ENCODE peak calls at places on chromosomes 11 and 22, in four cellular contexts. K is lower lobe of right lung, T is PC-3, A is body of pancreas. S is an unnamed sample. For H3K4me1, the result is how much of the 10 kb centered on the place peaks cover.

GRCh38 chr11:73426184-73426845 is 50.1 kb downstream of the RELT start:
- DNase-seq in K (no peak), T (no peak), A (no peak), S (no peak)

GRCh38 chr11:119729581-119730346 is 764 bp upstream of the NECTIN1 start:
- DNase-seq in K (peak), T (peak), A (peak), S (no peak)

GRCh38 chr11:125305346-125305745 is 140.8 kb downstream of the PKNOX2 start:
- DNase-seq in K (no peak), T (no peak), A (no peak), S (no peak)

GRCh38 chr11:130163346-130164220 is 4.0 kb downstream of the ST14 start:
- DNase-seq in K (peak), T (peak), A (peak), S (no peak)

GRCh38 chr22:38262051-38262795 is 10.6 kb downstream of the TMEM184B start:
- DNase-seq in K (peak), T (peak), A (peak), S (no peak)

GRCh38 chr11:134581966-134582787 is 170.1 kb upstream of the B3GAT1 start:
- DNase-seq in K (no peak), T (no peak), A (no peak), S (no peak)

GRCh38 chr11:85530596-85530995 is 96.5 kb downstream of the DLG2 start:
- DNase-seq in K (no peak), T (no peak), A (no peak), S (no peak)

GRCh38 chr11:15867886-15868285 is 488.5 kb downstream of the SOX6 start:
- DNase-seq in K (no peak), T (no peak), A (no peak), S (no peak)

GRCh38 chr11:77515483-77515882 is 41.6 kb upstream of the PAK1 start:
- DNase-seq in K (no peak), T (peak), A (no peak), S (no peak)

GRCh38 chr11:3087373-3087772 is 30.1 kb upstream of the CARS1 start:
- DNase-seq in K (no peak), T (no peak), A (no peak), S (no peak)

GRCh38 chr11:94794287-94795168 is 26.4 kb downstream of the AMOTL1 start:
- DNase-seq in K (peak), T (peak), A (peak), S (peak)

GRCh38 chr11:75574698-75575265 is 12.7 kb downstream of the SERPINH1 start:
- DNase-seq in K (no peak), T (no peak), A (no peak), S (no peak)

GRCh38 chr22:20128902-20129746 is 2.5 kb upstream of the ZDHHC8 start:
- DNase-seq in K (no peak), T (peak), A (peak), S (no peak)

GRCh38 chr11:133619973-133620372 is 87.7 kb upstream of the OPCML start:
- DNase-seq in K (no peak), T (no peak), A (no peak), S (no peak)

GRCh38 chr11:62390237-62390636 is 28.6 kb upstream of the SCGB1A1 start:
- DNase-seq in K (no peak), T (no peak), A (no peak), S (no peak)

GRCh38 chr22:38750104-38750503 is 5.7 kb downstream of the SUN2 start:
- DNase-seq in K (no peak), T (no peak), A (no peak), S (no peak)

GRCh38 chr22:43313497-43314474 is 29.4 kb downstream of the SCUBE1 start:
- DNase-seq in K (no peak), T (no peak), A (no peak), S (peak)

GRCh38 chr11:11691296-11692141 is 69.7 kb upstream of the GALNT18 start:
- DNase-seq in K (no peak), T (no peak), A (no peak), S (no peak)

DNA sequence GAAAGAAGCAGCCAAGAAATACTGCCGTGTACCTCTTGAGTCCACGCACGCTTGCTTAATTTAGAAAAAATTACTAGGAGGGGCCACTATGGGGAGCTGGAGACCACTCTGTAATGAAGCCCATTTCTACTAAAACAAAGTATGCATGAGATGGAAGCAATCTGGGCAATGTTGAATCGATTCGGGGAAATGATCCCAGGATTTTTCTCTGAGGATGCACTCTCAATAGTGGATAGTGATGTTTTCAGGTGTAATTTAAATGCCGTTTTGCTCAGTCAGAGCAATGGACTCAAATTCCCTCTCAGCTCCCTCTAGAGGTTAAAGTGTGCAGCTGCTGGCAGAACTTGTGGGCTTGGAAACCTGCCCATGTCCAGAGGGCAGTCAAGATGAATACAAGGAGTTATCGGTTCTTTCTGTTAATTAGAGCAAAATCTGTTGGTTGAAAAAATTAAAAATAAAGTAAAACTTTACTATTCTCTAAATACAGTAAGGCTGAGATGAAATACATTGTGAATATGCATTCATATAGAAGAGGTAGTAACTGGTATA is 64.1 kb downstream of the ME3 start:
- DNase-seq in K (peak), T (peak), A (peak), S (peak)
- H3K4me3 ChIP-seq in K (no peak), T (no peak), A (no peak), S (peak)

GRCh38 chr22:49763138-49763537 is 64.5 kb downstream of the BRD1 start:
- DNase-seq in K (no peak), T (no peak), A (no peak), S (no peak)

GRCh38 chr22:49761836-49762235 is 65.8 kb downstream of the BRD1 start:
- DNase-seq in K (no peak), T (no peak), A (no peak), S (no peak)

GRCh38 chr22:49763696-49764095 is 64.0 kb downstream of the BRD1 start:
- DNase-seq in K (peak), T (no peak), A (no peak), S (no peak)

GRCh38 chr22:49760630-49761571 is 66.8 kb downstream of the BRD1 start:
- DNase-seq in K (no peak), T (no peak), A (no peak), S (no peak)

GRCh38 chr22:49760280-49760629 is 67.4 kb downstream of the BRD1 start:
- DNase-seq in K (no peak), T (no peak), A (no peak), S (no peak)
- H3K4me1 ChIP-seq in K (under half), T (under half), A (under half), S (under half)

GRCh38 chr11:82771781-82772180 is 38.1 kb upstream of the FAM181B start:
- DNase-seq in K (no peak), T (peak), A (no peak), S (no peak)

GRCh38 chr11:82776377-82776776 is 42.7 kb upstream of the FAM181B start:
- DNase-seq in K (no peak), T (peak), A (no peak), S (no peak)

GRCh38 chr11:82775218-82775617 is 41.6 kb upstream of the FAM181B start:
- DNase-seq in K (no peak), T (no peak), A (no peak), S (no peak)

GRCh38 chr11:82775736-82776346 is 42.2 kb upstream of the FAM181B start:
- DNase-seq in K (no peak), T (peak), A (no peak), S (no peak)
- TF ChIP-seq CTCF in K (peak), T (peak), A (peak), S (no peak)

GRCh38 chr11:112082729-112083128 is 3.8 kb downstream of the TIMM8B start:
- DNase-seq in K (no peak), T (peak), A (no peak), S (peak)

GRCh38 chr11:112086422-112087191 is at the start of the genes SDHD and TIMM8B:
- DNase-seq in K (peak), T (peak), A (peak), S (peak)

GRCh38 chr11:112087212-112087611 is 539 bp downstream of the SDHD start:
- DNase-seq in K (no peak), T (peak), A (no peak), S (no peak)

GRCh38 chr11:112085822-112086421 is 634 bp downstream of the TIMM8B start:
- DNase-seq in K (no peak), T (peak), A (no peak), S (peak)
- H3K4me3 ChIP-seq in K (peak), T (peak), A (peak), S (peak)